ENCODE peak calls at places on chromosomes 13 and 19, in nine cellular contexts. W is IMR-90; X is heart left ventricle; T is Calu3; P is thoracic aorta; G is AG09319; R is bronchial epithelial cell; L is CD4-positive, alpha-beta T cell; M is thyroid gland. K is an unnamed sample.

GRCh38 chr19:13511947-13512346 is 5.7 kb upstream of the CACNA1A start:
- DNase-seq in R (no peak), G (no peak), X (no peak), W (no peak), P (no peak), L (no peak), T (no peak), M (no peak), K (no peak)

GRCh38 chr19:19022380-19022961 is 10.8 kb downstream of the SUGP2 start:
- DNase-seq in X (no peak), W (peak), R (no peak), M (no peak), T (no peak), P (no peak), G (no peak), L (no peak), K (no peak)

GRCh38 chr19:35155441-35155840 is 906 bp downstream of the FXYD5 start:
- DNase-seq in R (no peak), L (no peak), T (no peak), G (no peak), P (no peak), X (no peak), W (no peak), M (no peak), K (no peak)

GRCh38 chr19:49845433-49845832 is 5.5 kb upstream of the PTOV1 start:
- DNase-seq in M (no peak), X (no peak), P (no peak), G (no peak), W (peak), T (no peak), R (no peak), L (no peak), K (no peak)

GRCh38 chr13:50599046-50599445 is 244.4 kb downstream of the DLEU7 start:
- DNase-seq in R (no peak), W (no peak), L (no peak), G (no peak), M (no peak), P (no peak), T (no peak), X (no peak), K (no peak)

GRCh38 chr13:25874907-25875306 is 176.9 kb downstream of the SHISA2 start:
- DNase-seq in L (peak), W (no peak), M (peak), P (no peak), G (no peak), R (no peak), X (no peak), T (no peak), K (no peak)

GRCh38 chr19:52343548-52343947 is 7.5 kb downstream of the ZNF610 start:
- DNase-seq in W (peak), G (no peak), P (no peak), T (no peak), X (peak), L (peak), R (peak), M (peak), K (peak)

GRCh38 chr13:110680852-110681251 is 25.1 kb downstream of the CARS2 start:
- DNase-seq in M (no peak), R (no peak), W (no peak), G (no peak), P (no peak), X (no peak), L (peak), T (no peak), K (peak)

GRCh38 chr13:51858433-51859247 is 3.1 kb upstream of the CCDC70 start:
- DNase-seq in M (no peak), R (peak), X (no peak), T (no peak), L (no peak), G (no peak), W (no peak), P (no peak), K (no peak)

GRCh38 chr19:8212212-8212611 is 3.0 kb downstream of the CERS4 start:
- DNase-seq in T (no peak), G (no peak), W (no peak), R (no peak), P (no peak), X (no peak), M (no peak), L (no peak), K (no peak)

GRCh38 chr19:15812059-15812722 is 3.3 kb downstream of the OR10H1 start:
- DNase-seq in W (no peak), P (no peak), L (peak), R (peak), M (no peak), G (no peak), X (no peak), T (no peak), K (peak)

GRCh38 chr13:98267080-98267912 is 90.2 kb upstream of the RNF113B start:
- DNase-seq in L (no peak), T (peak), X (no peak), M (peak), P (no peak), G (no peak), R (no peak), W (peak), K (no peak)

GRCh38 chr19:18764591-18765051 is 26.5 kb downstream of the COMP start:
- DNase-seq in W (no peak), T (no peak), L (no peak), G (no peak), X (no peak), P (no peak), R (no peak), M (no peak), K (no peak)

GRCh38 chr19:2333027-2333806 is 4.7 kb downstream of the SPPL2B start:
- DNase-seq in X (no peak), G (no peak), L (no peak), R (no peak), P (no peak), T (no peak), M (no peak), W (no peak), K (no peak)

GRCh38 chr13:50810998-50811397 is 32.5 kb downstream of the DLEU7 start:
- DNase-seq in X (no peak), R (no peak), W (no peak), G (no peak), M (no peak), P (no peak), T (no peak), L (no peak), K (no peak)

GRCh38 chr13:101058841-101059240 is 357.5 kb downstream of the NALCN start:
- DNase-seq in M (no peak), G (no peak), T (no peak), L (no peak), P (no peak), R (no peak), W (no peak), X (no peak), K (no peak)

GRCh38 chr13:111241006-111241755 is 79.3 kb upstream of the TEX29 start:
- DNase-seq in M (no peak), T (no peak), L (no peak), W (no peak), R (no peak), P (no peak), X (no peak), G (no peak), K (no peak)

GRCh38 chr19:14446336-14447036 is 13.4 kb downstream of the PKN1 start:
- DNase-seq in T (no peak), M (no peak), W (no peak), G (no peak), X (no peak), P (no peak), L (no peak), R (no peak), K (no peak)

GRCh38 chr13:104847863-104848262 is 1687.6 kb downstream of the EFNB2 start:
- DNase-seq in M (no peak), R (peak), G (no peak), X (no peak), T (peak), P (no peak), L (no peak), W (no peak), K (peak)

DNA sequence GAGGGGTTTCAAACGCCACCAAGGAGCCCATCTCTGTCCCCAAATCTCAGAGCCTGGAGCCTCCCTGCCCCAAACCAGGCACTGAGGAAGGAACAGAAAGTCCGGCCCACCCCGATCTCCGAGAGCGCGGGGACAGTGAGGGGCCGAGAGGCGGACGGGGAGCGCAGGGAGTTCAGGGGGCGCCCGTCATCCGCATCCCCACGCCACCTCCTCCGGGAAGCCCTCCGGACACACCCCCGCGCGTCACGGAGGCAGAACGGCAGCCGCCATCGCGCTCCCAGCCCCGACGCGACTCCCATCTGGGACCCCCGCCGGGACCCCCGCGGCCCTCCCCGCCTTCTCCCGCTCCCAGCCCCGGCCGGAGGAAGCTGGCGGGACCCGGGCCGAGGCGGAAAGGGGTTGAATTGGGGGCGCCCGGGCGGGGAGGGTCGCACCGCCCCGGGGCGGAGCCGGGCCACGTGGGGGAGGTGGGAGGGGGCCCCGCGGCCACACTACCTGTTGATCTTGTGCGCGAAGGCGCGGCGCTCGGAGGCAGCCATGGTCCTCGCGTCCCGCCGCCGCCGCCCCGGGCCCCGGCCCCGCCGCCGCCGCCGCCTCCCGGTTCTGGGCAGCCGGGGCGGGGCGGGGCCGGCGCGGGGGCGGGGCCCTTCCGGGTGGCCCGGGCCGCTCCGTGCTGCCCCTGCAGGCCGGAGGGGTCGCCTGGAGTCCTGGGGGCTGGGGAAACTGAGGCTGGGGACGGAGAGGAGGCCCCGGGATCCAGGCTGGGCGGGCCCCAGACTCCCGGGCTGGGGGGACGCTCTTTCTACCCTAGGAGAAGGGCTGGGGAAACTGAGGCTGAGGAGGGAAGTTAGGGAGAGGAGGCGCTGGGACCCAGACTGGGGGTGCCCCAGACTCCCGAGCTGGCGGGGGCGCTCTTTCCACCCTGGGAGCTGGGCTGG is at the start of gene DOCK6:
- DNase-seq in X (peak), P (no peak), L (no peak), W (no peak), R (no peak), M (peak), T (peak), G (no peak), K (no peak)
- TF ChIP-seq CTCF in X (peak), P (peak), L (no peak), W (peak), R (peak), M (no peak), T (no peak), G (peak), K (peak)

GRCh38 chr19:28239270-28239669 is 973.7 kb downstream of the UQCRFS1 start:
- DNase-seq in W (no peak), G (no peak), L (no peak), P (no peak), R (no peak), T (no peak), M (no peak), X (no peak), K (no peak)

GRCh38 chr19:28244966-28245365 is 968.0 kb downstream of the UQCRFS1 start:
- DNase-seq in M (no peak), X (no peak), W (no peak), R (no peak), L (no peak), T (no peak), P (no peak), G (no peak), K (no peak)

GRCh38 chr19:28245937-28246336 is 967.0 kb downstream of the UQCRFS1 start:
- DNase-seq in P (no peak), X (no peak), T (no peak), R (no peak), W (no peak), M (no peak), L (no peak), G (no peak), K (no peak)

DNA sequence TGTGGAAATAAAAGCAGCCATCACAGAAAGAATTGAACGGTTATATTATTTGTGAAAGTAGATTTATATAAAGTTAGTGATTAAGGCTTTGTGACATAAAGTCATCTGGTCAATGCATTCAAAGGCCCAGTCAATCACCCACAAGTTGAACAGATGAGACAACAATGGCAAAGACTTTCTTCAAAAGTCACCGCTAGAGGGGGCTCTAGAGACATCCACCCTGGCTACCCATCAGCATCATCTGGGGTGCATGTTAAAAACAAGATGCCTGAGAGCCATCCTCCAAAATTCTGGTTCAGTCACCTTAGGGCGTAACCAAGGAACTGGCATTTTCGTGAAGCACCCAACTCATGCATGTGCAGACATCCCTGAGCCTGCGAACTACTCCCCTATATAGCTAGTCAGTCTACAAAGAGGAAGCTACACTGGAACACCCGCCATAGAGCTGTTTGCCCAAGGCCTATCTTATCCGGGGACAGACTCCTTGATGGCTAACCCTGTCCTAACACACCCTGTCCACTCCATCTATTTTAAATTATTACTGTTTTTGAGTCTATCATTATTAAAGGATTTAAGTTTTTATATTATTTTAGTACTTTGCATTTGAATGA is 970.5 kb downstream of the UQCRFS1 start:
- DNase-seq in X (no peak), L (no peak), T (peak), M (no peak), G (peak), P (no peak), R (peak), W (no peak), K (peak)
- TF ChIP-seq CTCF in X (peak), L (no peak), T (no peak), M (no peak), G (peak), P (no peak), R (no peak), W (no peak), K (no peak)

GRCh38 chr19:12055784-12056183 is 3.0 kb upstream of the ZNF878 start:
- DNase-seq in R (peak), G (no peak), W (no peak), M (no peak), L (no peak), X (no peak), P (no peak), T (no peak), K (no peak)

GRCh38 chr19:12052057-12052570 is 647 bp downstream of the ZNF878 start:
- DNase-seq in W (peak), P (no peak), L (no peak), M (no peak), T (no peak), X (no peak), G (no peak), R (peak), K (no peak)

GRCh38 chr19:12047868-12048267 is 4.9 kb downstream of the ZNF878 start:
- DNase-seq in X (no peak), R (no peak), L (no peak), T (no peak), P (no peak), G (no peak), M (no peak), W (peak), K (no peak)

GRCh38 chr19:12052571-12053169 is at the start of gene ZNF878:
- DNase-seq in M (peak), R (peak), P (peak), X (peak), G (peak), T (peak), W (peak), L (peak), K (no peak)
- TF ChIP-seq CTCF in M (no peak), R (no peak), P (no peak), X (peak), G (peak), T (no peak), W (no peak), L (no peak), K (no peak)

DNA sequence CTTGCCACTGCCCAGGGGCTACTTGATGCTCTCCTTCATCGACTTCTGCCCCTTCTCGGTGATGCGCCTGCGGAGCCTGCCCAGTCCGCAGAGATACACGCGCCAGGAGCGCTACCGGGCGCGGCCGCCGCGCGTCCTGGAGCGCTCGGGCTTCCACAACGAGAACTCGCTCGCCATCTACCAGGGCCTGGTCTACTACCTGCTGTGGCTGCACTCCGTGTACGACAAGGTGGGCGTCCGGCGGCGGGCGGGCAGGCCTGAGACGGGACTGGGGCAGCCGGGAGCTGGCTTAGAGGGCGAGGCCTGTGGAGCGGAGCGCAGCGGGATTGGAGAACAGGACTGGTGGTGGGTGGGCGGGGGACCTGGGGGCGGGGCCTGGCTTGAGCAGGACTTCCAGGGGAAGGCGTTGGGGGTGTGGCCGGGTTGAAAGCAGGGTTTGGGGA is 12.7 kb upstream of the PSMD8 start:
- DNase-seq in R (peak), G (no peak), P (no peak), X (peak), T (peak), W (peak), M (peak), L (peak), K (peak)
- TF ChIP-seq CTCF in R (peak), G (no peak), P (peak), X (no peak), T (peak), W (no peak), M (no peak), L (no peak), K (no peak)

GRCh38 chr19:30406220-30406944 is 34.2 kb downstream of the ZNF536 start:
- DNase-seq in M (peak), P (no peak), W (no peak), T (no peak), G (no peak), L (no peak), R (no peak), X (peak), K (no peak)
- TF ChIP-seq CTCF in M (peak), P (no peak), W (no peak), T (no peak), G (peak), L (no peak), R (no peak), X (peak), K (no peak)

GRCh38 chr19:1106841-1107654 is 3.3 kb downstream of the GPX4 start:
- DNase-seq in P (no peak), G (no peak), W (peak), T (peak), R (peak), M (no peak), L (no peak), X (no peak), K (peak)
- TF ChIP-seq CTCF in P (no peak), G (peak), W (peak), T (no peak), R (peak), M (no peak), L (no peak), X (no peak), K (peak)

K was measured in MCF 10A.